ENCODE peak calls at places on chromosomes 2 and 18, in four cellular contexts. H is fibroblast of the aortic adventitia, O is mucosa of gallbladder, Q is GM23248. R is an unnamed sample.

GRCh38 chr2:119283873-119284331 is 60.3 kb downstream of the STEAP3 start:
- DNase-seq in Q (peak; percentile 98), H (peak; percentile 78), O (peak; percentile 45), R (no peak)

GRCh38 chr18:45847119-45847518 is 21.6 kb downstream of the SIGLEC15 start:
- DNase-seq in O (no peak), H (no peak), Q (no peak), R (no peak)

GRCh38 chr2:227433171-227433570 is 38.8 kb upstream of the AGFG1 start:
- DNase-seq in H (no peak), Q (no peak), O (no peak), R (no peak)

GRCh38 chr2:102336502-102336945 is 19.1 kb upstream of the IL18R1 start:
- DNase-seq in H (peak; percentile 88), Q (peak; percentile 51), O (no peak), R (no peak)

GRCh38 chr2:13195270-13195669 is 478.5 kb downstream of the TRIB2 start:
- DNase-seq in O (no peak), H (no peak), Q (no peak), R (no peak)

GRCh38 chr2:139389391-139389790 is 609.2 kb upstream of the NXPH2 start:
- DNase-seq in H (no peak), Q (no peak), O (no peak), R (no peak)

GRCh38 chr18:63788447-63789096 is 13.4 kb downstream of the SERPINB7 start:
- DNase-seq in H (peak; percentile 70), O (no peak), Q (peak; percentile 92), R (no peak)

GRCh38 chr18:6558770-6559169 is 144.1 kb upstream of the L3MBTL4 start:
- DNase-seq in H (no peak), O (no peak), Q (no peak), R (no peak)

GRCh38 chr2:145744541-145745386 is 1224.8 kb upstream of the ZEB2 start:
- DNase-seq in O (no peak), H (peak; percentile 96), Q (peak; percentile 92), R (no peak)

GRCh38 chr2:65504814-65505697 is 72.7 kb upstream of the SPRED2 start:
- DNase-seq in O (peak; percentile 29), H (no peak), Q (no peak), R (no peak)

GRCh38 chr2:128442891-128443302 is 124.2 kb upstream of the HS6ST1 start:
- DNase-seq in H (no peak), Q (no peak), O (peak; percentile 25), R (peak; percentile 76)

GRCh38 chr18:23716516-23716915 is 27.3 kb downstream of the LAMA3 start:
- DNase-seq in Q (peak; percentile 94), H (peak; percentile 51), O (no peak), R (no peak)

GRCh38 chr2:12287220-12287751 is 429.4 kb upstream of the TRIB2 start:
- DNase-seq in O (no peak), H (peak; percentile 53), Q (peak; percentile 44), R (no peak)

GRCh38 chr2:120237491-120237902 is 14.3 kb upstream of the TMEM185B start:
- DNase-seq in H (peak; percentile 67), Q (peak; percentile 89), O (no peak), R (peak; percentile 64)

GRCh38 chr2:164739966-164740365 is 101.7 kb downstream of the COBLL1 start:
- DNase-seq in Q (peak; percentile 67), O (no peak), H (peak; percentile 78), R (no peak)

GRCh38 chr18:48736861-48737260 is 198.0 kb downstream of the CTIF start:
- DNase-seq in H (no peak), Q (no peak), O (no peak), R (no peak)

GRCh38 chr18:48833701-48834394 is 116.9 kb downstream of the SMAD7 start:
- DNase-seq in O (no peak), H (no peak), Q (no peak), R (peak; percentile 87)

R was measured in spleen.